ENCODE peak calls at places on chromosomes 12 and 14, in ten cellular contexts. One of them, this sample, is unnamed. For H3K4me1, the result is how much of the 10 kb centered on the place peaks cover.

GRCh38 chr14:65433646-65434045 is 21.1 kb downstream of the FUT8 start:
- DNase-seq in Peyer's patch: no peak
- DNase-seq in thyroid gland: no peak
- DNase-seq in stomach: no peak
- DNase-seq in body of pancreas: no peak
- DNase-seq in uterus: no peak
- DNase-seq in tibial nerve: no peak
- DNase-seq in sigmoid colon: no peak
- DNase-seq in transverse colon: no peak
- DNase-seq in IMR-90: no peak
- DNase-seq in this sample: no peak

GRCh38 chr14:50954811-50955372 is 10.6 kb upstream of the PYGL start:
- DNase-seq in Peyer's patch: no peak
- DNase-seq in thyroid gland: no peak
- DNase-seq in stomach: no peak
- DNase-seq in body of pancreas: no peak
- DNase-seq in uterus: no peak
- DNase-seq in tibial nerve: no peak
- DNase-seq in sigmoid colon: no peak
- DNase-seq in transverse colon: no peak
- DNase-seq in IMR-90: peak
- DNase-seq in this sample: no peak

GRCh38 chr12:108112815-108113556 is 16.1 kb upstream of the WSCD2 start:
- DNase-seq in Peyer's patch: no peak
- DNase-seq in thyroid gland: peak
- DNase-seq in stomach: no peak
- DNase-seq in body of pancreas: no peak
- DNase-seq in uterus: no peak
- DNase-seq in tibial nerve: no peak
- DNase-seq in sigmoid colon: no peak
- DNase-seq in transverse colon: no peak
- DNase-seq in IMR-90: no peak
- DNase-seq in this sample: no peak

GRCh38 chr14:51774209-51774608 is 86.2 kb upstream of the GNG2 start:
- DNase-seq in Peyer's patch: no peak
- DNase-seq in thyroid gland: no peak
- DNase-seq in stomach: no peak
- DNase-seq in body of pancreas: no peak
- DNase-seq in uterus: no peak
- DNase-seq in tibial nerve: no peak
- DNase-seq in sigmoid colon: no peak
- DNase-seq in transverse colon: no peak
- DNase-seq in IMR-90: no peak
- DNase-seq in this sample: no peak

GRCh38 chr12:75585309-75585708 is 73.9 kb upstream of the KRR1 start:
- DNase-seq in Peyer's patch: no peak
- DNase-seq in thyroid gland: no peak
- DNase-seq in stomach: no peak
- DNase-seq in body of pancreas: no peak
- DNase-seq in uterus: no peak
- DNase-seq in tibial nerve: no peak
- DNase-seq in sigmoid colon: no peak
- DNase-seq in transverse colon: no peak
- DNase-seq in IMR-90: peak
- DNase-seq in this sample: no peak

GRCh38 chr12:51910168-51910567 is 2.9 kb downstream of the ACVRL1 start:
- DNase-seq in Peyer's patch: peak
- DNase-seq in thyroid gland: no peak
- DNase-seq in stomach: no peak
- DNase-seq in body of pancreas: no peak
- DNase-seq in uterus: no peak
- DNase-seq in tibial nerve: no peak
- DNase-seq in sigmoid colon: peak
- DNase-seq in transverse colon: no peak
- DNase-seq in IMR-90: no peak
- DNase-seq in this sample: no peak

GRCh38 chr12:128802756-128803155 is 21.0 kb downstream of the SLC15A4 start:
- DNase-seq in Peyer's patch: no peak
- DNase-seq in thyroid gland: no peak
- DNase-seq in stomach: no peak
- DNase-seq in body of pancreas: no peak
- DNase-seq in uterus: no peak
- DNase-seq in tibial nerve: no peak
- DNase-seq in sigmoid colon: peak
- DNase-seq in transverse colon: no peak
- DNase-seq in IMR-90: no peak
- DNase-seq in this sample: no peak

GRCh38 chr12:117966511-117966910 is 2.3 kb downstream of the KSR2 start:
- DNase-seq in Peyer's patch: no peak
- DNase-seq in thyroid gland: no peak
- DNase-seq in stomach: no peak
- DNase-seq in body of pancreas: no peak
- DNase-seq in uterus: no peak
- DNase-seq in tibial nerve: no peak
- DNase-seq in sigmoid colon: no peak
- DNase-seq in transverse colon: no peak
- DNase-seq in IMR-90: no peak
- DNase-seq in this sample: no peak

GRCh38 chr12:33967760-33968159 is 54.5 kb upstream of the ALG10 start:
- DNase-seq in Peyer's patch: no peak
- DNase-seq in thyroid gland: no peak
- DNase-seq in stomach: no peak
- DNase-seq in body of pancreas: no peak
- DNase-seq in uterus: no peak
- DNase-seq in tibial nerve: no peak
- DNase-seq in sigmoid colon: no peak
- DNase-seq in transverse colon: no peak
- DNase-seq in IMR-90: no peak
- DNase-seq in this sample: no peak

GRCh38 chr12:132169376-132169775 is 25.1 kb downstream of the NOC4L start:
- DNase-seq in Peyer's patch: no peak
- DNase-seq in thyroid gland: no peak
- DNase-seq in stomach: no peak
- DNase-seq in body of pancreas: no peak
- DNase-seq in uterus: no peak
- DNase-seq in tibial nerve: no peak
- DNase-seq in sigmoid colon: no peak
- DNase-seq in transverse colon: no peak
- DNase-seq in IMR-90: no peak
- DNase-seq in this sample: no peak

GRCh38 chr12:1832801-1833595 is 12.6 kb downstream of the LRTM2 start:
- DNase-seq in Peyer's patch: no peak
- DNase-seq in thyroid gland: no peak
- DNase-seq in stomach: no peak
- DNase-seq in body of pancreas: no peak
- DNase-seq in uterus: no peak
- DNase-seq in tibial nerve: no peak
- DNase-seq in sigmoid colon: peak
- DNase-seq in transverse colon: no peak
- DNase-seq in IMR-90: no peak
- DNase-seq in this sample: no peak

GRCh38 chr12:75837700-75838099 is 193.9 kb downstream of the PHLDA1 start:
- DNase-seq in Peyer's patch: no peak
- DNase-seq in thyroid gland: no peak
- DNase-seq in stomach: no peak
- DNase-seq in body of pancreas: peak
- DNase-seq in uterus: no peak
- DNase-seq in tibial nerve: no peak
- DNase-seq in sigmoid colon: no peak
- DNase-seq in transverse colon: no peak
- DNase-seq in IMR-90: no peak
- DNase-seq in this sample: no peak

GRCh38 chr12:121610239-121611149 is 15.8 kb upstream of the ORAI1 start:
- DNase-seq in Peyer's patch: no peak
- DNase-seq in thyroid gland: no peak
- DNase-seq in stomach: no peak
- DNase-seq in body of pancreas: no peak
- DNase-seq in uterus: peak
- DNase-seq in tibial nerve: no peak
- DNase-seq in sigmoid colon: peak
- DNase-seq in transverse colon: peak
- DNase-seq in IMR-90: peak
- DNase-seq in this sample: no peak

GRCh38 chr12:49716546-49716945 is 9.3 kb upstream of the FMNL3 start:
- DNase-seq in Peyer's patch: no peak
- DNase-seq in thyroid gland: no peak
- DNase-seq in stomach: no peak
- DNase-seq in body of pancreas: no peak
- DNase-seq in uterus: no peak
- DNase-seq in tibial nerve: no peak
- DNase-seq in sigmoid colon: no peak
- DNase-seq in transverse colon: no peak
- DNase-seq in IMR-90: no peak
- DNase-seq in this sample: no peak

GRCh38 chr14:39368261-39368959 is 63.8 kb downstream of the FBXO33 start:
- DNase-seq in Peyer's patch: no peak
- DNase-seq in thyroid gland: peak
- DNase-seq in stomach: peak
- DNase-seq in body of pancreas: peak
- DNase-seq in uterus: peak
- DNase-seq in tibial nerve: peak
- DNase-seq in sigmoid colon: peak
- DNase-seq in transverse colon: peak
- DNase-seq in IMR-90: peak
- DNase-seq in this sample: peak

GRCh38 chr12:52063986-52064649 is 5.7 kb upstream of the ATG101 start:
- DNase-seq in Peyer's patch: no peak
- DNase-seq in thyroid gland: no peak
- DNase-seq in stomach: no peak
- DNase-seq in body of pancreas: peak
- DNase-seq in uterus: peak
- DNase-seq in tibial nerve: no peak
- DNase-seq in sigmoid colon: peak
- DNase-seq in transverse colon: peak
- DNase-seq in IMR-90: peak
- DNase-seq in this sample: no peak

GRCh38 chr14:22735096-22735495 is 31.4 kb upstream of the OXA1L start:
- DNase-seq in Peyer's patch: no peak
- DNase-seq in thyroid gland: no peak
- DNase-seq in stomach: no peak
- DNase-seq in body of pancreas: no peak
- DNase-seq in uterus: no peak
- DNase-seq in tibial nerve: no peak
- DNase-seq in sigmoid colon: no peak
- DNase-seq in transverse colon: no peak
- DNase-seq in IMR-90: no peak
- DNase-seq in this sample: no peak

GRCh38 chr12:91988076-91988475 is 157.6 kb downstream of the BTG1 start:
- DNase-seq in Peyer's patch: no peak
- DNase-seq in thyroid gland: peak
- DNase-seq in stomach: no peak
- DNase-seq in body of pancreas: no peak
- DNase-seq in uterus: no peak
- DNase-seq in tibial nerve: no peak
- DNase-seq in sigmoid colon: no peak
- DNase-seq in transverse colon: no peak
- DNase-seq in IMR-90: no peak
- DNase-seq in this sample: no peak
- TF ChIP-seq POLR2A in Peyer's patch: no peak
- TF ChIP-seq POLR2A in thyroid gland: no peak
- TF ChIP-seq POLR2A in stomach: no peak
- TF ChIP-seq POLR2A in body of pancreas: no peak
- TF ChIP-seq POLR2A in uterus: no peak
- TF ChIP-seq POLR2A in tibial nerve: no peak
- TF ChIP-seq POLR2A in sigmoid colon: no peak
- TF ChIP-seq POLR2A in transverse colon: no peak
- TF ChIP-seq POLR2A in IMR-90: no peak
- TF ChIP-seq POLR2A in this sample: no peak

GRCh38 chr12:11664101-11664500 is 14.6 kb downstream of the ETV6 start:
- DNase-seq in Peyer's patch: no peak
- DNase-seq in thyroid gland: no peak
- DNase-seq in stomach: no peak
- DNase-seq in body of pancreas: no peak
- DNase-seq in uterus: no peak
- DNase-seq in tibial nerve: no peak
- DNase-seq in sigmoid colon: no peak
- DNase-seq in transverse colon: no peak
- DNase-seq in IMR-90: no peak
- DNase-seq in this sample: no peak
- H3K4me1 ChIP-seq in Peyer's patch: under half
- H3K4me1 ChIP-seq in thyroid gland: under half
- H3K4me1 ChIP-seq in stomach: under half
- H3K4me1 ChIP-seq in body of pancreas: under half
- H3K4me1 ChIP-seq in uterus: under half
- H3K4me1 ChIP-seq in tibial nerve: under half
- H3K4me1 ChIP-seq in sigmoid colon: under half
- H3K4me1 ChIP-seq in transverse colon: under half
- H3K4me1 ChIP-seq in IMR-90: under half
- H3K4me1 ChIP-seq in this sample: under half

GRCh38 chr12:3308063-3308462 is 182.9 kb upstream of the PRMT8 start:
- DNase-seq in Peyer's patch: no peak
- DNase-seq in thyroid gland: no peak
- DNase-seq in stomach: no peak
- DNase-seq in body of pancreas: no peak
- DNase-seq in uterus: no peak
- DNase-seq in tibial nerve: no peak
- DNase-seq in sigmoid colon: no peak
- DNase-seq in transverse colon: no peak
- DNase-seq in IMR-90: no peak
- DNase-seq in this sample: no peak

GRCh38 chr12:3311027-3311402 is 180.0 kb upstream of the PRMT8 start:
- DNase-seq in Peyer's patch: peak
- DNase-seq in thyroid gland: no peak
- DNase-seq in stomach: peak
- DNase-seq in body of pancreas: peak
- DNase-seq in uterus: no peak
- DNase-seq in tibial nerve: no peak
- DNase-seq in sigmoid colon: no peak
- DNase-seq in transverse colon: peak
- DNase-seq in IMR-90: no peak
- DNase-seq in this sample: peak

GRCh38 chr12:3311491-3312103 is 179.4 kb upstream of the PRMT8 start:
- DNase-seq in Peyer's patch: no peak
- DNase-seq in thyroid gland: no peak
- DNase-seq in stomach: no peak
- DNase-seq in body of pancreas: no peak
- DNase-seq in uterus: no peak
- DNase-seq in tibial nerve: no peak
- DNase-seq in sigmoid colon: no peak
- DNase-seq in transverse colon: no peak
- DNase-seq in IMR-90: no peak
- DNase-seq in this sample: no peak

GRCh38 chr12:3310271-3311026 is 180.6 kb upstream of the PRMT8 start:
- DNase-seq in Peyer's patch: no peak
- DNase-seq in thyroid gland: no peak
- DNase-seq in stomach: no peak
- DNase-seq in body of pancreas: no peak
- DNase-seq in uterus: no peak
- DNase-seq in tibial nerve: no peak
- DNase-seq in sigmoid colon: no peak
- DNase-seq in transverse colon: no peak
- DNase-seq in IMR-90: no peak
- DNase-seq in this sample: no peak

GRCh38 chr12:3309805-3310204 is 181.2 kb upstream of the PRMT8 start:
- DNase-seq in Peyer's patch: no peak
- DNase-seq in thyroid gland: no peak
- DNase-seq in stomach: no peak
- DNase-seq in body of pancreas: no peak
- DNase-seq in uterus: no peak
- DNase-seq in tibial nerve: no peak
- DNase-seq in sigmoid colon: no peak
- DNase-seq in transverse colon: no peak
- DNase-seq in IMR-90: no peak
- DNase-seq in this sample: no peak
- TF ChIP-seq POLR2A in Peyer's patch: no peak
- TF ChIP-seq POLR2A in thyroid gland: no peak
- TF ChIP-seq POLR2A in stomach: no peak
- TF ChIP-seq POLR2A in body of pancreas: no peak
- TF ChIP-seq POLR2A in uterus: no peak
- TF ChIP-seq POLR2A in tibial nerve: no peak
- TF ChIP-seq POLR2A in sigmoid colon: no peak
- TF ChIP-seq POLR2A in transverse colon: no peak
- TF ChIP-seq POLR2A in IMR-90: no peak
- TF ChIP-seq POLR2A in this sample: no peak

GRCh38 chr12:104627231-104627974 is 170.7 kb downstream of the CHST11 start:
- DNase-seq in Peyer's patch: no peak
- DNase-seq in thyroid gland: no peak
- DNase-seq in stomach: no peak
- DNase-seq in body of pancreas: no peak
- DNase-seq in uterus: no peak
- DNase-seq in tibial nerve: no peak
- DNase-seq in sigmoid colon: no peak
- DNase-seq in transverse colon: no peak
- DNase-seq in IMR-90: no peak
- DNase-seq in this sample: no peak
- H3K4me1 ChIP-seq in Peyer's patch: under half
- H3K4me1 ChIP-seq in thyroid gland: under half
- H3K4me1 ChIP-seq in stomach: under half
- H3K4me1 ChIP-seq in body of pancreas: under half
- H3K4me1 ChIP-seq in uterus: under half
- H3K4me1 ChIP-seq in tibial nerve: under half
- H3K4me1 ChIP-seq in sigmoid colon: under half
- H3K4me1 ChIP-seq in transverse colon: under half
- H3K4me1 ChIP-seq in IMR-90: under half
- H3K4me1 ChIP-seq in this sample: under half

This sample was measured in prostate gland.